ENCODE peak calls at places on chromosomes 4 and X, in nine cellular contexts. Z, X, F, M, A, S, Q, B and G are unnamed samples.

GRCh38 chr4:67522851-67523671 is 22.2 kb downstream of the CENPC start:
- DNase-seq in Z (no peak), X (no peak), F (no peak), M (no peak), A (no peak), S (no peak), Q (no peak), B (peak), G (no peak)

GRCh38 chrX:119292445-119292844 is 56.4 kb downstream of the PGRMC1 start:
- DNase-seq in Z (no peak), X (peak), F (no peak), M (no peak), A (no peak), S (no peak), Q (no peak), B (no peak), G (no peak)

GRCh38 chrX:47091149-47091775 is 13.0 kb downstream of the RGN start:
- DNase-seq in Z (no peak), X (no peak), F (no peak), M (no peak), A (no peak), S (no peak), Q (no peak), B (peak), G (no peak)

GRCh38 chr4:98642991-98643426 is 15.4 kb downstream of the TSPAN5 start:
- DNase-seq in Z (no peak), X (peak), F (no peak), M (no peak), A (no peak), S (no peak), Q (no peak), B (peak), G (no peak)

GRCh38 chr4:168886361-168886760 is 123.7 kb downstream of the CBR4 start:
- DNase-seq in Z (no peak), X (no peak), F (no peak), M (no peak), A (no peak), S (no peak), Q (no peak), B (peak), G (no peak)

GRCh38 chrX:136212557-136213111 is 38.6 kb downstream of the MAP7D3 start:
- DNase-seq in Z (no peak), X (no peak), F (no peak), M (no peak), A (no peak), S (no peak), Q (no peak), B (no peak), G (no peak)

GRCh38 chrX:27463187-27463586 is at the start of gene PPP4R3C:
- DNase-seq in Z (no peak), X (peak), F (no peak), M (no peak), A (no peak), S (no peak), Q (no peak), B (no peak), G (no peak)

GRCh38 chrX:134533952-134534351 is 74.0 kb downstream of the HPRT1 start:
- DNase-seq in Z (no peak), X (no peak), F (no peak), M (no peak), A (no peak), S (no peak), Q (no peak), B (no peak), G (no peak)

GRCh38 chr4:184613405-184613804 is 35.8 kb downstream of the CASP3 start:
- DNase-seq in Z (no peak), X (no peak), F (no peak), M (no peak), A (no peak), S (no peak), Q (no peak), B (no peak), G (no peak)

GRCh38 chr4:8015512-8015911 is 75.9 kb upstream of the AFAP1 start:
- DNase-seq in Z (no peak), X (no peak), F (no peak), M (no peak), A (peak), S (peak), Q (no peak), B (no peak), G (no peak)